ENCODE peak calls at places on chromosomes 7 and 10, in ten cellular contexts. X is suprapubic skin, H is ovary, P is HepG2, T is tibial nerve, B is upper lobe of left lung, A is A549, L is sigmoid colon, D is transverse colon, N is K562. V is an unnamed sample.

GRCh38 chr10:71260622-71261325 is 48.4 kb downstream of the UNC5B start:
- DNase-seq in X (no peak), H (peak; percentile 83), P (no peak), T (no peak), B (peak; percentile 77), A (no peak), L (no peak), D (no peak), N (peak; percentile 23), V (no peak)

GRCh38 chr10:91598211-91598981 is 34.5 kb downstream of the PPP1R3C start:
- DNase-seq in X (no peak), H (no peak), P (no peak), T (no peak), B (no peak), A (peak; percentile 84), L (no peak), D (no peak), N (no peak), V (no peak)

GRCh38 chr7:142939226-142939910 is at the start of gene LLCFC1:
- DNase-seq in X (peak; percentile 54), H (no peak), P (peak; percentile 13), T (no peak), B (no peak), A (peak; percentile 46), L (no peak), D (no peak), N (peak; percentile 60), V (peak; percentile 50)

GRCh38 chr10:82736305-82736704 is 861.3 kb downstream of the NRG3 start:
- DNase-seq in X (no peak), H (no peak), P (no peak), T (no peak), B (no peak), A (no peak), L (no peak), D (no peak), N (no peak), V (no peak)

GRCh38 chr7:28700084-28700483 is 258.0 kb downstream of the TRIL start:
- DNase-seq in X (no peak), H (no peak), P (no peak), T (no peak), B (no peak), A (no peak), L (no peak), D (no peak), N (no peak), V (no peak)

GRCh38 chr7:127591591-127591990 is 1.9 kb upstream of the FSCN3 start:
- DNase-seq in X (no peak), H (no peak), P (no peak), T (no peak), B (no peak), A (no peak), L (no peak), D (no peak), N (no peak), V (no peak)

GRCh38 chr7:120996333-120996982 is 7.9 kb downstream of the CPED1 start:
- DNase-seq in X (no peak), H (peak; percentile 31), P (no peak), T (peak; percentile 46), B (peak; percentile 85), A (no peak), L (peak; percentile 93), D (peak; percentile 78), N (peak; percentile 90), V (peak; percentile 75)

GRCh38 chr10:127872011-127872741 is 20.6 kb downstream of the CLRN3 start:
- DNase-seq in X (no peak), H (peak; percentile 76), P (no peak), T (no peak), B (no peak), A (no peak), L (no peak), D (no peak), N (no peak), V (no peak)

GRCh38 chr10:102065561-102066420 is 642 bp downstream of the HPS6 start:
- DNase-seq in X (no peak), H (peak; percentile 59), P (no peak), T (no peak), B (peak; percentile 70), A (peak; percentile 38), L (peak; percentile 68), D (peak; percentile 35), N (peak; percentile 29), V (peak; percentile 34)

GRCh38 chr7:43199333-43199732 is 86.9 kb downstream of the HECW1 start:
- DNase-seq in X (no peak), H (no peak), P (no peak), T (no peak), B (no peak), A (no peak), L (no peak), D (no peak), N (no peak), V (no peak)

GRCh38 chr7:4633012-4633411 is 49.1 kb upstream of the FOXK1 start:
- DNase-seq in X (no peak), H (no peak), P (peak; percentile 50), T (no peak), B (no peak), A (peak; percentile 55), L (no peak), D (no peak), N (peak; percentile 82), V (no peak)

GRCh38 chr10:121302541-121303180 is 295.6 kb downstream of the FGFR2 start:
- DNase-seq in X (no peak), H (no peak), P (no peak), T (no peak), B (no peak), A (no peak), L (no peak), D (no peak), N (no peak), V (no peak)

GRCh38 chr7:6579446-6579845 is 2.2 kb downstream of the ZDHHC4 start:
- DNase-seq in X (no peak), H (no peak), P (peak; percentile 23), T (no peak), B (no peak), A (no peak), L (no peak), D (no peak), N (peak; percentile 30), V (no peak)

GRCh38 chr7:6578114-6579084 is 1.1 kb downstream of the ZDHHC4 start:
- DNase-seq in X (no peak), H (no peak), P (peak; percentile 99), T (no peak), B (no peak), A (peak; percentile 41), L (no peak), D (no peak), N (peak; percentile 18), V (no peak)

GRCh38 chr7:6577369-6578113 is at the start of gene ZDHHC4:
- DNase-seq in X (peak; percentile 88), H (peak; percentile 89), P (peak; percentile 87), T (peak; percentile 61), B (peak; percentile 88), A (peak; percentile 99), L (peak; percentile 93), D (peak; percentile 90), N (peak; percentile 96), V (peak; percentile 89)

GRCh38 chr7:6576024-6576866 is 1.0 kb upstream of the ZDHHC4 start:
- DNase-seq in X (no peak), H (peak; percentile 40), P (no peak), T (no peak), B (no peak), A (no peak), L (no peak), D (no peak), N (peak; percentile 54), V (no peak)

GRCh38 chr7:6575246-6576023 is 1.8 kb upstream of the ZDHHC4 start:
- DNase-seq in X (no peak), H (peak; percentile 34), P (peak; percentile 88), T (no peak), B (no peak), A (no peak), L (no peak), D (no peak), N (no peak), V (no peak)
- H3K4me1 ChIP-seq in X (peaks cover 8% of the 10 kb centered on the region), H (peaks cover 5% of the 10 kb centered on the region), P (peaks cover 86% of the 10 kb centered on the region), T (no peaks in the 10 kb centered on the region), B (peaks cover 8% of the 10 kb centered on the region), A (peaks cover 20% of the 10 kb centered on the region), L (no peaks in the 10 kb centered on the region), D (peaks cover 9% of the 10 kb centered on the region), N (peaks cover 20% of the 10 kb centered on the region), V (peaks cover 13% of the 10 kb centered on the region)

DNA sequence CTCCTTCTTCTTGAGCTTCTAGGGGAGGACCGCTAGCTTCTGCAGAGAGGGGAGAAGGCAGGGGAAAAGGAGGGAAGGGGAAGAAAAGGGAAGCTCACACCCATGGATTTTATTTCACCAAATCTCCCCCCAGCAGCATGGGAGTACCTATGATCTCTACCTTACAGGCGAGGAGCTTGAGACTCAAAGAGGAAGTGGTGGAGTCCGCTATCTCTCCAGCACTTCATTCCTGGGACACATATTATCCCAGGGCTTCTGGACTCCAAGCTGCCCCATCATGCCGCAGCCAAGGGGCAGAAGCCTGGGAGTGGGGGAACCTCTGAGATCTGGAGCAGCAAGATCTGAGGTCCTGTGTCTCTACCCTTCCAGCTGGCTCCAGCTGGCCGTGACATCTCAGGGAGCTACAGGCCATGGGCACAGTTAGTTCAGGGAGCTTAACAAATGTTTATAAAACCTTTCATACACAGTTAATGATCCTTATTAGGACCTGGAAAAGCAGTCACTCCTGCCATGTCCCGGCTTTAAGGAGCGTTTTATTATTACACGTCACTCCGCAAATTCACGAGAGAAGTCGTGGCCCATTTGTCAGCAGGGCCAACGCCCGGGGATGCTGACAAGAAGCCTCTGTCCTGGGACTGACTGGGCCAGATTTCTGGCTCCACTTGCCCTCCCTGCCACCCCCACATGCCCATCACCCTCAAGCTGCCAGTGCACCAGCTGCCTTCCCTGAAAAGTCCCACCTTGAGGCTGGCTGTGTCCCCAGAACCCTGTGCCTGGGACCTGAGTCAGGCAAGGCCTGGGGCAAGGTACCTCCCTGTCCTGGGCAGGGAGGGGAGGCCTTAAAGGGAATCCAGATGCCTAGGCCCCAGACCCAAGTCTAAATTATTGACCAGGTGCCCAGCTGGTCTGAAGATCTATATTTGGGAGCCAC is 132.1 kb upstream of the ZMIZ1 start:
- DNase-seq in X (no peak), H (no peak), P (no peak), T (no peak), B (no peak), A (no peak), L (no peak), D (no peak), N (no peak), V (peak; percentile 36)
- H3K27ac ChIP-seq in X (no peak overlapping the region), H (no peak overlapping the region), P (no peak overlapping the region), T (no peak overlapping the region), B (peak overlapping the region; percentile 72), A (no peak overlapping the region), L (peak overlapping the region; percentile 43), D (peak overlapping the region; percentile 57), N (no peak overlapping the region), V (peak overlapping the region; percentile 6)

GRCh38 chr7:134184767-134185166 is 57.6 kb downstream of the LRGUK start:
- DNase-seq in X (no peak), H (no peak), P (no peak), T (no peak), B (peak; percentile 43), A (no peak), L (no peak), D (no peak), N (no peak), V (no peak)
- TF ChIP-seq EP300 in X (no peak), H (no peak), P (no peak), T (no peak), B (no peak), A (no peak), L (no peak), D (no peak), N (no peak), V (no peak)

DNA sequence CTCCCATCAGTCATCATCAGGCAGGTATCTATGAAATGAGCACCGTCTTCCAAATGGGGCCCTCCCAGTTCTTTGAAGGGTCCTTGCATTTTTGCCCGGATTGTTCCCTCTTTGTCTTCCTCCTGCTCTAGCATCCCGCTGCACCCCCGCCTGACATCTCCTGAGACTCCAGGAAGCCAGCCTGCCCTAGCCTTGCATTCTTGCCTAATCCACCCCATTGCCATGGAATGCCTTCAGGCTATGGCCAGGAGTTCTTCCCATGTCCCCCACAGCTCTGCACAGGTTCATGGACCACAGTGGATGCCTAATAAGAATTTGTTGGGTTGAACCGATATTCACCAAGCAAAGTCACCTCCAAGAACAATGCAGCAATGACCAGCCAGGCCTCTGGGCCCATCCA is 62.1 kb downstream of the ZMIZ1 start:
- DNase-seq in X (no peak), H (no peak), P (no peak), T (no peak), B (no peak), A (no peak), L (no peak), D (no peak), N (no peak), V (no peak)
- H3K4me1 ChIP-seq in X (peaks cover 48% of the 10 kb centered on the region), H (peaks cover 57% of the 10 kb centered on the region), P (peaks cover 88% of the 10 kb centered on the region), T (peaks cover 20% of the 10 kb centered on the region), B (peaks cover 71% of the 10 kb centered on the region), A (peaks cover 91% of the 10 kb centered on the region), L (no peaks in the 10 kb centered on the region), D (peaks cover 31% of the 10 kb centered on the region), N (peaks cover 86% of the 10 kb centered on the region), V (peaks cover 62% of the 10 kb centered on the region)

V was measured in stomach.